ENCODE peak calls at places on chromosomes 4 and X, in nine cellular contexts. Q, S, A, P, F, V, G, C and D are unnamed samples.

GRCh38 chrX:136030357-136031225 is 45.4 kb downstream of the SLC9A6 start:
- DNase-seq in Q (peak), S (peak), A (no peak), P (no peak), F (peak), V (peak), G (peak), C (peak), D (peak)

GRCh38 chr4:6692806-6693205 is 872 bp upstream of the S100P start:
- DNase-seq in Q (no peak), S (no peak), A (no peak), P (no peak), F (no peak), V (no peak), G (no peak), C (no peak), D (no peak)

GRCh38 chr4:118905546-118905945 is 16.9 kb downstream of the SYNPO2 start:
- DNase-seq in Q (peak), S (no peak), A (no peak), P (no peak), F (no peak), V (no peak), G (no peak), C (no peak), D (no peak)

GRCh38 chr4:123599920-123600394 is 203.4 kb downstream of the SPRY1 start:
- DNase-seq in Q (peak), S (peak), A (peak), P (peak), F (peak), V (peak), G (peak), C (peak), D (peak)

GRCh38 chr4:26141101-26141830 is 179.5 kb upstream of the RBPJ start:
- DNase-seq in Q (no peak), S (peak), A (no peak), P (no peak), F (no peak), V (no peak), G (no peak), C (peak), D (no peak)

GRCh38 chrX:45824471-45824870 is 623.8 kb upstream of the DIPK2B start:
- DNase-seq in Q (peak), S (no peak), A (no peak), P (no peak), F (no peak), V (peak), G (no peak), C (peak), D (no peak)

GRCh38 chr4:8719421-8719820 is 126.9 kb downstream of the CPZ start:
- DNase-seq in Q (no peak), S (no peak), A (no peak), P (peak), F (no peak), V (no peak), G (peak), C (no peak), D (no peak)

GRCh38 chrX:6384921-6385320 is 150.0 kb downstream of the VCX3A start:
- DNase-seq in Q (no peak), S (no peak), A (no peak), P (no peak), F (no peak), V (no peak), G (no peak), C (no peak), D (no peak)

GRCh38 chr4:79050521-79050880 is 111.3 kb upstream of the PAQR3 start:
- DNase-seq in Q (no peak), S (no peak), A (no peak), P (no peak), F (no peak), V (no peak), G (no peak), C (no peak), D (no peak)

GRCh38 chr4:44196796-44197195 is 251.8 kb downstream of the KCTD8 start:
- DNase-seq in Q (no peak), S (no peak), A (no peak), P (no peak), F (no peak), V (no peak), G (no peak), C (no peak), D (no peak)

GRCh38 chrX:37652053-37652452 is 33.5 kb upstream of the XK start:
- DNase-seq in Q (no peak), S (no peak), A (no peak), P (peak), F (no peak), V (no peak), G (no peak), C (no peak), D (no peak)

GRCh38 chr4:7383251-7383650 is 51.5 kb downstream of the PSAPL1 start:
- DNase-seq in Q (no peak), S (no peak), A (no peak), P (peak), F (no peak), V (no peak), G (peak), C (peak), D (no peak)

GRCh38 chrX:54413753-54414152 is 26.5 kb upstream of the TSR2 start:
- DNase-seq in Q (peak), S (no peak), A (no peak), P (no peak), F (no peak), V (no peak), G (no peak), C (no peak), D (no peak)

GRCh38 chr4:11039494-11040142 is 355.1 kb upstream of the CLNK start:
- DNase-seq in Q (no peak), S (no peak), A (no peak), P (no peak), F (no peak), V (no peak), G (no peak), C (no peak), D (no peak)

GRCh38 chrX:108121291-108121690 is 29.7 kb downstream of the ATG4A start:
- DNase-seq in Q (no peak), S (no peak), A (no peak), P (no peak), F (no peak), V (no peak), G (no peak), C (no peak), D (no peak)

GRCh38 chrX:119391279-119391678 is 7.9 kb upstream of the SLC25A43 start:
- DNase-seq in Q (peak), S (no peak), A (no peak), P (no peak), F (no peak), V (peak), G (no peak), C (no peak), D (no peak)

GRCh38 chr4:126610933-126611332 is 1021.8 kb upstream of the INTU start:
- DNase-seq in Q (no peak), S (no peak), A (no peak), P (no peak), F (no peak), V (no peak), G (no peak), C (no peak), D (no peak)

GRCh38 chrX:87578978-87579377 is 61.4 kb downstream of the KLHL4 start:
- DNase-seq in Q (peak), S (no peak), A (no peak), P (no peak), F (no peak), V (no peak), G (no peak), C (no peak), D (no peak)

GRCh38 chrX:24248042-24248441 is 65.8 kb downstream of the SUPT20HL2 start:
- DNase-seq in Q (no peak), S (no peak), A (no peak), P (no peak), F (no peak), V (no peak), G (no peak), C (no peak), D (no peak)

GRCh38 chr4:56465599-56466295 is 1.7 kb upstream of the SRP72 start:
- DNase-seq in Q (peak), S (no peak), A (no peak), P (no peak), F (no peak), V (no peak), G (no peak), C (no peak), D (no peak)

GRCh38 chr4:37994569-37994968 is 34.4 kb downstream of the PTTG2 start:
- DNase-seq in Q (no peak), S (no peak), A (no peak), P (no peak), F (no peak), V (no peak), G (no peak), C (no peak), D (no peak)

GRCh38 chrX:42459735-42460134 is 318.2 kb downstream of the PPP1R2C start:
- DNase-seq in Q (no peak), S (no peak), A (no peak), P (no peak), F (no peak), V (no peak), G (no peak), C (no peak), D (no peak)

GRCh38 chr4:160212078-160212477 is 1109.2 kb downstream of the RAPGEF2 start:
- DNase-seq in Q (no peak), S (no peak), A (no peak), P (no peak), F (no peak), V (no peak), G (no peak), C (no peak), D (no peak)

GRCh38 chr4:163662761-163663160 is 168.3 kb downstream of the TMA16 start:
- DNase-seq in Q (no peak), S (no peak), A (no peak), P (no peak), F (no peak), V (no peak), G (no peak), C (no peak), D (no peak)

GRCh38 chrX:77223046-77223445 is 224.1 kb upstream of the FGF16 start:
- DNase-seq in Q (no peak), S (no peak), A (no peak), P (peak), F (no peak), V (no peak), G (no peak), C (no peak), D (no peak)

GRCh38 chrX:9495496-9495895 is 30.6 kb downstream of the TBL1X start:
- DNase-seq in Q (no peak), S (no peak), A (no peak), P (no peak), F (no peak), V (no peak), G (no peak), C (no peak), D (no peak)

GRCh38 chr4:85807247-85807915 is 332.4 kb downstream of the ARHGAP24 start:
- DNase-seq in Q (peak), S (peak), A (no peak), P (no peak), F (no peak), V (no peak), G (no peak), C (no peak), D (no peak)

GRCh38 chrX:152928761-152929400 is 31.0 kb downstream of the ZNF185 start:
- DNase-seq in Q (no peak), S (no peak), A (no peak), P (no peak), F (no peak), V (no peak), G (no peak), C (no peak), D (no peak)

GRCh38 chrX:27186671-27187070 is 276.5 kb downstream of the PPP4R3C start:
- DNase-seq in Q (peak), S (no peak), A (peak), P (peak), F (no peak), V (no peak), G (no peak), C (no peak), D (no peak)

GRCh38 chr4:173399016-173399415 is at the start of gene SCRG1:
- DNase-seq in Q (no peak), S (peak), A (peak), P (no peak), F (peak), V (no peak), G (no peak), C (no peak), D (peak)

GRCh38 chr4:85369703-85370380 is 105.1 kb upstream of the ARHGAP24 start:
- DNase-seq in Q (no peak), S (no peak), A (no peak), P (no peak), F (no peak), V (no peak), G (no peak), C (no peak), D (no peak)

GRCh38 chr4:25795566-25796454 is 67.0 kb downstream of the SEL1L3 start:
- DNase-seq in Q (peak), S (no peak), A (peak), P (peak), F (no peak), V (no peak), G (no peak), C (no peak), D (no peak)